ENCODE peak calls at places on chromosomes 13 and 19, in five cellular contexts. Z, I, G, S and T are unnamed samples.

GRCh38 chr13:98484289-98485219 is 92.4 kb downstream of the STK24 start:
- DNase-seq in S (peak; percentile 85), Z (peak; percentile 88), I (no peak), G (peak; percentile 90), T (peak; percentile 83)

GRCh38 chr13:67018775-67019174 is 211.4 kb downstream of the PCDH9 start:
- DNase-seq in I (no peak), G (no peak), Z (no peak), S (no peak), T (no peak)

GRCh38 chr19:58279042-58279924 is 528 bp downstream of the ZNF8 start:
- DNase-seq in I (peak; percentile 82), Z (peak; percentile 91), G (peak; percentile 63), S (peak; percentile 63), T (peak; percentile 77)

GRCh38 chr19:51450730-51451307 is 7.4 kb downstream of the SIGLEC8 start:
- DNase-seq in S (peak; percentile 17), G (no peak), Z (no peak), I (no peak), T (no peak)

GRCh38 chr19:10516671-10517286 is 468 bp downstream of the S1PR5 start:
- DNase-seq in G (no peak), Z (no peak), S (no peak), I (peak; percentile 27), T (no peak)

GRCh38 chr13:49288458-49288857 is 40.7 kb downstream of the CDADC1 start:
- DNase-seq in Z (no peak), S (no peak), I (no peak), G (no peak), T (no peak)

GRCh38 chr13:91132381-91132780 is 215.1 kb upstream of the MIR17HG start:
- DNase-seq in I (no peak), G (no peak), S (no peak), Z (no peak), T (no peak)

GRCh38 chr19:8087876-8088275 is 35.3 kb downstream of the CCL25 start:
- DNase-seq in G (no peak), Z (no peak), I (no peak), S (no peak), T (no peak)

GRCh38 chr19:42096255-42096837 is 20.4 kb downstream of the ZNF574 start:
- DNase-seq in I (no peak), Z (no peak), G (no peak), S (no peak), T (no peak)

GRCh38 chr13:72820156-72820897 is 38.4 kb downstream of the PIBF1 start:
- DNase-seq in S (no peak), Z (no peak), G (no peak), I (no peak), T (no peak)

GRCh38 chr19:41601771-41602170 is 25.1 kb downstream of the CEACAM4 start:
- DNase-seq in S (peak; percentile 9), Z (no peak), I (no peak), G (no peak), T (peak; percentile 33)

GRCh38 chr19:6047256-6047655 is 63.0 kb downstream of the RFX2 start:
- DNase-seq in I (no peak), G (no peak), Z (no peak), S (no peak), T (no peak)

GRCh38 chr19:2811221-2811722 is 8.4 kb upstream of the ZNF554 start:
- DNase-seq in G (peak; percentile 77), I (no peak), Z (no peak), S (no peak), T (peak; percentile 85)

GRCh38 chr19:35095667-35096368 is 19.8 kb upstream of the FXYD3 start:
- DNase-seq in G (no peak), Z (no peak), S (no peak), I (no peak), T (no peak)

GRCh38 chr19:4817467-4818277 is 13.8 kb downstream of the TICAM1 start:
- DNase-seq in G (no peak), S (peak; percentile 61), Z (no peak), I (no peak), T (no peak)

GRCh38 chr13:20188649-20189553 is 3.8 kb downstream of the GJB2 start:
- DNase-seq in S (no peak), Z (no peak), I (peak; percentile 62), G (peak; percentile 38), T (no peak)

GRCh38 chr19:3510727-3511126 is 4.6 kb downstream of the FZR1 start:
- DNase-seq in I (no peak), G (no peak), S (no peak), Z (no peak), T (no peak)

GRCh38 chr13:40598599-40598998 is 67.8 kb downstream of the FOXO1 start:
- DNase-seq in G (no peak), I (no peak), S (no peak), Z (no peak), T (no peak)

GRCh38 chr19:36201684-36202083 is 12.8 kb downstream of the ZNF565 start:
- DNase-seq in Z (no peak), S (no peak), G (no peak), I (no peak), T (no peak)

GRCh38 chr13:48233097-48233885 is at the start of gene ITM2B:
- DNase-seq in G (peak; percentile 82), S (peak; percentile 82), I (peak; percentile 87), Z (peak; percentile 92), T (peak; percentile 90)

GRCh38 chr13:27960362-27961226 is 8.5 kb downstream of the CDX2 start:
- DNase-seq in S (peak; percentile 81), G (peak; percentile 88), I (no peak), Z (no peak), T (peak; percentile 87)

GRCh38 chr13:21420706-21421105 is 38.4 kb downstream of the ZDHHC20 start:
- DNase-seq in G (no peak), Z (no peak), S (no peak), I (no peak), T (no peak)

GRCh38 chr19:19405919-19406877 is 723 bp downstream of the GATAD2A start:
- DNase-seq in Z (peak; percentile 86), I (peak; percentile 71), G (peak; percentile 57), S (peak; percentile 49), T (peak; percentile 60)

GRCh38 chr13:74287672-74288169 is 153.5 kb upstream of the KLF12 start:
- DNase-seq in Z (peak; percentile 90), G (peak; percentile 85), S (peak; percentile 90), I (peak; percentile 97), T (peak; percentile 94)
- H3K4me1 ChIP-seq in Z (no peaks in the 10 kb centered on the region), G (peaks cover 22% of the 10 kb centered on the region), S (peaks cover 42% of the 10 kb centered on the region), I (peaks cover 66% of the 10 kb centered on the region), T (no peaks in the 10 kb centered on the region)

DNA sequence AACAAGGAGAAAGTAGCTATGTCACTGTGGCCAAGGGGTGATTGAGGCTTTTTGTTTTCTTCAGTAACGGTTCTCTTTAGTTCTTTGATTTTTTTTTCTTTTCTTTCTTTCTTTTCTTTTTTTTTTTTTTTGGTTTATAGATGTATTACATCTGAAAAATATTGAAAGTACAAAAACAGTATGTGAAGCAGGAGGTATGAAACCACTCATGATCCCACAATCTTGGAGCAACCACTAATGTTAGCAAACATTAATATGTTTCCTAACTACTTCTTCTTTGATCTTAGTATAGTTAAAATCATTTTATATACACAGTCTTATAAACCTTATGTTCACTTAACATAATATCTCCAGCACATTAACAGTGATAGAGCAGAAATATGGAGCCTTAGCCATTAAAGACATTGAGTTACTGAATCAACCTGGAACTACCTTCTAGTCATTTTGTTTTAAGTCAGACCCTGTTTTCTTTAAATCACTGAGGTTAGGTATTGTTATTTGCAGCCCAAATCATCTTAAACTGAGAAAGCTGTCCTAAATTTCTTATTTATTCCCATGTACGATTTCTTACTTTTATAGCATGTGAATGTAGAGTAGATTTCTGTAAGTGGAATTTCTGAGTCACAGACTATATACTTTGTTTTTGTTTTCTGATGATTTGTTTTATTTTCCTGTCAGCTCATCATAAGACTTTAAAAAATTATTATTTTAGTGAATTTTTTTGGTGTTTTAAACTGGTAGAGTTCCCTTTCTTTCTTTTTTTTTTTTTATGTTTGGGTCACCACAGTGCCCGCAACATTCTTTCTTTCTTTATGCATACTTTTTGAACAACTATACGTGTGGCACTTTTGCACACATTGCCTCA is 45.7 kb downstream of the WDFY2 start:
- DNase-seq in S (no peak), I (no peak), Z (no peak), G (no peak), T (no peak)
- H3K27ac ChIP-seq in S (no peak overlapping the region), I (no peak overlapping the region), Z (no peak overlapping the region), G (no peak overlapping the region), T (no peak overlapping the region)

GRCh38 chr19:45100202-45100600 is 7.2 kb downstream of the PPP1R37 start:
- DNase-seq in G (no peak), S (no peak), I (no peak), Z (no peak), T (no peak)
- H3K4me1 ChIP-seq in G (peaks cover 52% of the 10 kb centered on the region), S (peaks cover 100% of the 10 kb centered on the region), I (peaks cover 28% of the 10 kb centered on the region), Z (no peaks in the 10 kb centered on the region), T (peaks cover 9% of the 10 kb centered on the region)

GRCh38 chr19:54266133-54266532 is 9.1 kb upstream of the LILRB5 start:
- DNase-seq in Z (peak; percentile 87), S (peak; percentile 79), I (peak; percentile 91), G (peak; percentile 79), T (peak; percentile 78)
- H3K27ac ChIP-seq in Z (no peak overlapping the region), S (no peak overlapping the region), I (no peak overlapping the region), G (no peak overlapping the region), T (no peak overlapping the region)

GRCh38 chr19:32671883-32672282 is 3.1 kb downstream of the ANKRD27 start:
- DNase-seq in G (no peak), S (no peak), I (no peak), Z (no peak), T (no peak)
- H3K4me1 ChIP-seq in G (peaks cover 37% of the 10 kb centered on the region), S (peaks cover 60% of the 10 kb centered on the region), I (peaks cover 21% of the 10 kb centered on the region), Z (no peaks in the 10 kb centered on the region), T (peaks cover 12% of the 10 kb centered on the region)

GRCh38 chr13:52156724-52157251 is 2.6 kb downstream of the NEK3 start:
- DNase-seq in Z (no peak), S (no peak), I (no peak), G (no peak), T (no peak)

GRCh38 chr13:52161193-52161646 is 1.8 kb upstream of the NEK3 start:
- DNase-seq in S (no peak), Z (no peak), G (no peak), I (no peak), T (no peak)

GRCh38 chr13:52160053-52160452 is 656 bp upstream of the NEK3 start:
- DNase-seq in Z (no peak), S (no peak), G (no peak), I (no peak), T (no peak)

GRCh38 chr13:52159159-52159982 is at the start of gene NEK3:
- DNase-seq in I (peak; percentile 85), G (peak; percentile 78), Z (peak; percentile 91), S (peak; percentile 66), T (peak; percentile 66)

GRCh38 chr13:52158629-52159158 is 703 bp downstream of the NEK3 start:
- DNase-seq in G (peak; percentile 54), I (no peak), Z (no peak), S (no peak), T (peak; percentile 53)
- H3K27ac ChIP-seq in G (peak overlapping the region; percentile 94), I (peak overlapping the region; percentile 26), Z (no peak overlapping the region), S (peak overlapping the region; percentile 90), T (peak overlapping the region; percentile 79)